ENCODE peak calls at places on chromosomes 12 and 14, in six cellular contexts. V is psoas muscle, R is A549, S is osteoblast, Q is MM.1S, I is adrenal gland. X is an unnamed sample.

GRCh38 chr14:89440997-89441909 is 24.2 kb upstream of the FOXN3 start:
- DNase-seq in V (no peak), R (no peak), Q (no peak), I (no peak), S (no peak), X (no peak)

GRCh38 chr12:79725987-79726386 is 35.2 kb upstream of the PAWR start:
- DNase-seq in V (no peak), R (no peak), S (peak; percentile 36), Q (no peak), I (no peak), X (no peak)

GRCh38 chr12:95312656-95313055 is 95.0 kb downstream of the VEZT start:
- DNase-seq in R (no peak), S (no peak), V (no peak), Q (no peak), I (no peak), X (no peak)

GRCh38 chr12:105109465-105110212 is 2.1 kb downstream of the WASHC4 start:
- DNase-seq in V (no peak), I (peak; percentile 33), S (no peak), Q (peak; percentile 50), R (no peak), X (no peak)

GRCh38 chr12:57201219-57201618 is 15.4 kb upstream of the NXPH4 start:
- DNase-seq in Q (no peak), R (no peak), S (no peak), I (no peak), V (no peak), X (no peak)

GRCh38 chr14:91357272-91357671 is 60.3 kb downstream of the CCDC88C start:
- DNase-seq in R (no peak), I (no peak), S (no peak), Q (no peak), V (no peak), X (no peak)

GRCh38 chr12:88325828-88326214 is 183.7 kb downstream of the TMTC3 start:
- DNase-seq in S (no peak), I (no peak), R (no peak), Q (no peak), V (no peak), X (no peak)

GRCh38 chr12:77893918-77894317 is 63.2 kb downstream of the NAV3 start:
- DNase-seq in Q (no peak), R (peak; percentile 11), V (no peak), I (peak; percentile 16), S (no peak), X (no peak)

GRCh38 chr12:43655586-43655985 is 103.0 kb downstream of the PUS7L start:
- DNase-seq in R (no peak), Q (no peak), V (no peak), I (no peak), S (no peak), X (no peak)

GRCh38 chr12:104682790-104683279 is 226.1 kb downstream of the CHST11 start:
- DNase-seq in Q (peak; percentile 11), V (no peak), R (no peak), S (no peak), I (no peak), X (no peak)

GRCh38 chr14:41604793-41605534 is 1.7 kb upstream of the LRFN5 start:
- DNase-seq in V (peak; percentile 35), R (no peak), Q (no peak), S (peak; percentile 88), I (peak; percentile 81), X (no peak)

GRCh38 chr14:100471451-100472093 is 115.6 kb downstream of the BEGAIN start:
- DNase-seq in R (no peak), I (peak; percentile 47), V (peak; percentile 50), S (no peak), Q (no peak), X (no peak)

GRCh38 chr12:91307957-91308705 is 125.5 kb upstream of the DCN start:
- DNase-seq in S (no peak), I (no peak), R (no peak), Q (no peak), V (no peak), X (no peak)

GRCh38 chr12:19181666-19182426 is 52.3 kb downstream of the PLEKHA5 start:
- DNase-seq in V (no peak), S (no peak), Q (no peak), I (no peak), R (no peak), X (no peak)

GRCh38 chr14:53401646-53402045 is 248.5 kb upstream of the DDHD1 start:
- DNase-seq in S (no peak), R (no peak), Q (no peak), V (no peak), I (no peak), X (no peak)

DNA sequence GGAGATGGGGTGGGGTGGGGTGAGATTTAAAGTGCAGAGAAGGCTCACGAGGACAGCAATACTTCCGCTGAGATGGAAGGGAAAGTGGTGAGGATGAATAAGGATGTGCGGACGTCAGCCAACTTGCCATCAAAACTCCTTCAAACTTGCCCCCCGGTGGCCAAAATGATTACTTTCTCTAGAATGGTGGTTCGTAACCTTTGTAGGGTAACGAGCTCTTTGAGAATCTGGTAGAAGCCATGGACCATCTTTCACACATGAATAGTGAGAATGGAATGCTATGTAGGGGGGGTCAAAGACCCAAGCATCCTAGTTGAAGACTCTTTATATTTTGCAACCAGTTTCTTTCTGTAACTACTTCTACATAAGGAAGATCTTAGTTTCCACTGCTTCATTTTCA is 245.9 kb upstream of the DDHD1 start:
- DNase-seq in S (no peak), I (no peak), Q (no peak), R (peak; percentile 35), V (no peak), X (no peak)
- TF ChIP-seq CTCF in S (peak; percentile 46), I (no peak), Q (no peak), R (peak; percentile 18), V (no peak), X (no peak)

GRCh38 chr12:6034596-6034995 is 89.5 kb upstream of the ANO2 start:
- DNase-seq in V (no peak), I (no peak), R (no peak), Q (no peak), S (no peak), X (no peak)
- H3K27ac ChIP-seq in V (no peak overlapping the region), I (no peak overlapping the region), R (no peak overlapping the region), Q (no peak overlapping the region), S (no peak overlapping the region), X (no peak overlapping the region)

GRCh38 chr14:23556700-23557440 is 799 bp downstream of the THTPA start:
- DNase-seq in I (no peak), R (no peak), S (peak; percentile 50), V (no peak), Q (no peak), X (no peak)
- TF ChIP-seq CTCF in I (no peak), R (no peak), S (no peak), V (no peak), Q (no peak), X (no peak)

DNA sequence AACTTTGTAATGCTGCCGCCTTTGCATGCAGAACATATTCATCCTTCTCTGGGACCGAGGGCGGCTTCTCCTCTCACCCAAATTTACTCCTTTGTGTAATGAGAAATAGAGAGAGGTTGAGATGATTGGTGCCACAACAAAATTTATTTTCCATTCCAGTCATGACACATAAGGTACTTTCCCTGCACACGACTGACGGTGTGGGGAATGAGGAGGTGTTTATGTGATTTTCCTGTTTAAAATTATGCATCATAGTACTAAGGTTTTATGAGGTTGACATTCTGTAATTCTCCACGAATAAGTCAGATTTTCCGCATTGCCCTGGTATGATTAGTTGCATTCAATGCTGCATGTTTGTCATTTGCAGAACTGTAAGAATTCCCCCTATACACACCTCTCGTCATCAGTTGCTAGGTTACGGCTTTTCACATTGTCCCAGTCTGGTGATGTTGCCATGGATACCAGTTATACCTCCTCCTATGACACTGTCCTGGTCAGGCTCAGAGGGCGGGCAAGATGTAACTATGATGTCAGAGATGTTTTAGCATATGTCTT is 23.1 kb downstream of the BICDL1 start:
- DNase-seq in I (no peak), Q (no peak), S (no peak), V (no peak), R (peak; percentile 67), X (no peak)
- H3K27ac ChIP-seq in I (no peak overlapping the region), Q (no peak overlapping the region), S (no peak overlapping the region), V (no peak overlapping the region), R (no peak overlapping the region), X (no peak overlapping the region)

GRCh38 chr12:110940296-110940695 is 19.9 kb upstream of the MYL2 start:
- DNase-seq in I (no peak), R (no peak), V (no peak), Q (no peak), S (no peak), X (no peak)
- TF ChIP-seq CTCF in I (no peak), R (no peak), V (no peak), Q (no peak), S (no peak), X (no peak)

GRCh38 chr14:72741836-72742681 is 151.8 kb downstream of the DPF3 start:
- DNase-seq in V (no peak), S (peak; percentile 55), I (no peak), Q (no peak), R (no peak), X (peak; percentile 47)
- H3K27ac ChIP-seq in V (no peak overlapping the region), S (no peak overlapping the region), I (no peak overlapping the region), Q (no peak overlapping the region), R (no peak overlapping the region), X (peak overlapping the region; percentile 11)

DNA sequence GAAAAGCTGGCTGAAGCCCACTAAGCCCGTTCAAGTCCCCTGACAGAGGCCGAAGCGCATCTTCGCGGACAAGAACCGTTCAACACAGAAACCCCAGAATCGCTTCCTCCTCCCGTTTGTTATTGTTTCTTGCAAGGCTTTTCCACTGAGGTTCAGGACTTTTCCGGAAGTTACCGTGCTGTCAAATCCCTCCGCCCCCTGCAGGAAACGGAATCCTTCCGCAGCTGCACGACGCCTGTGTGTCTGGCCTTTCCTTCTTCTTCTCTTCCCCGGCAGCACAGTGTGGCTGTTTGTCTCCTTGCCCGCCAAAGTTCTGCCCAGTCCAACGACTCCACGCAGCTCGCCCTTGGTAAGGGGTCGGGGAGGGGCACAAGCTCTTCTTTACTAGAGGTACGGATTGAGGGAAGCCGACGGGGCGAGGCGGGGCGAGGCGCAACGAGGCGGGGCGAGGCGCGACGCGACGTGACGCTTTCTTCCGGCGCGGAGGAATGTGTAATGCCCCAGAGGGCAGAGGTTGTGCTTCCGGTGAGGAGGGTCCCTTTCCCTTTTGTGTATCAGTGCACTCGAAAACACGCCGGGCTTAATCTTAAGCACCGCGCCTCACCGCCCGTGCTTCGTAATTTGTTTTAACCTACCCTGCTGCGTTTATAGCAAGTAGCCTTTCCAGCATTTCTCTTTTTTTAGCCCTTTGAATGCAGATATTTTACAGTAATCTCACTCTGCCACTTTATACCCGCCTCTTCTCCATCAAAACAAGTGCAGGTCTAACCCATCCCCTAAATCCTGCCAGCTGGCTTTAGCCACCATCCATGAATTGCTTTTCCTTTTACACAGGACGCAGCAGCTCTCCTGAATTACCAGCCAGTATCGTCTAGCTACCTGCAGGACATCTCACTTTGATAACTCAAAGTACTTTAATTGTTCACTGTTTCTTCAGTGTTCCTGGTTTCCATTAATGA is at the start of gene KDM5A:
- DNase-seq in R (peak; percentile 92), V (peak; percentile 89), Q (peak; percentile 93), S (peak; percentile 94), I (peak; percentile 91), X (peak; percentile 94)
- TF ChIP-seq CTCF in R (no peak), V (no peak), Q (no peak), S (no peak), I (no peak), X (no peak)

GRCh38 chr14:22667881-22668280 is 23.7 kb upstream of the OR6J1 start:
- DNase-seq in I (no peak), S (no peak), V (no peak), R (no peak), Q (no peak), X (no peak)
- H3K27ac ChIP-seq in I (no peak overlapping the region), S (peak overlapping the region; percentile 63), V (no peak overlapping the region), R (peak overlapping the region; percentile 58), Q (no peak overlapping the region), X (no peak overlapping the region)

X was measured in right atrium auricular region.